ENCODE peak calls at places on chromosomes 11 and 22, in nine cellular contexts. One of them, this sample, is unnamed.

GRCh38 chr11:2750601-2751522 is 51.1 kb upstream of the KCNQ1OT1 start:
- DNase-seq in left ventricle myocardium inferior: peak
- DNase-seq in activated T-cell treated with anti-CD3 and anti-CD28 coated beads, Interleukin-2, amount 50 U/mL, for 72 hours: no peak
- DNase-seq in stimulated activated CD8-positive, alpha-beta memory T cell treated with anti-CD3 and anti-CD28 coated beads, Interleukin-7, amount 100 ng/mL, for 1 hour: no peak
- DNase-seq in cardiac muscle cell: no peak
- DNase-seq in NCI-H460: no peak
- DNase-seq in foreskin keratinocyte: no peak
- DNase-seq in IMR-90: no peak
- DNase-seq in LNCaP clone FGC: no peak
- DNase-seq in this sample: peak

GRCh38 chr11:64009234-64009633 is 23.0 kb downstream of the OTUB1 start:
- DNase-seq in left ventricle myocardium inferior: no peak
- DNase-seq in activated T-cell treated with anti-CD3 and anti-CD28 coated beads, Interleukin-2, amount 50 U/mL, for 72 hours: no peak
- DNase-seq in stimulated activated CD8-positive, alpha-beta memory T cell treated with anti-CD3 and anti-CD28 coated beads, Interleukin-7, amount 100 ng/mL, for 1 hour: no peak
- DNase-seq in cardiac muscle cell: no peak
- DNase-seq in NCI-H460: no peak
- DNase-seq in foreskin keratinocyte: no peak
- DNase-seq in IMR-90: no peak
- DNase-seq in LNCaP clone FGC: no peak
- DNase-seq in this sample: no peak

GRCh38 chr11:88280673-88281316 is 56.7 kb downstream of the CTSC start:
- DNase-seq in left ventricle myocardium inferior: no peak
- DNase-seq in activated T-cell treated with anti-CD3 and anti-CD28 coated beads, Interleukin-2, amount 50 U/mL, for 72 hours: no peak
- DNase-seq in stimulated activated CD8-positive, alpha-beta memory T cell treated with anti-CD3 and anti-CD28 coated beads, Interleukin-7, amount 100 ng/mL, for 1 hour: no peak
- DNase-seq in cardiac muscle cell: peak
- DNase-seq in NCI-H460: no peak
- DNase-seq in foreskin keratinocyte: no peak
- DNase-seq in IMR-90: no peak
- DNase-seq in LNCaP clone FGC: no peak
- DNase-seq in this sample: no peak

GRCh38 chr11:15707194-15707593 is 592.5 kb downstream of the INSC start:
- DNase-seq in left ventricle myocardium inferior: no peak
- DNase-seq in activated T-cell treated with anti-CD3 and anti-CD28 coated beads, Interleukin-2, amount 50 U/mL, for 72 hours: no peak
- DNase-seq in stimulated activated CD8-positive, alpha-beta memory T cell treated with anti-CD3 and anti-CD28 coated beads, Interleukin-7, amount 100 ng/mL, for 1 hour: no peak
- DNase-seq in cardiac muscle cell: no peak
- DNase-seq in NCI-H460: no peak
- DNase-seq in foreskin keratinocyte: no peak
- DNase-seq in IMR-90: no peak
- DNase-seq in LNCaP clone FGC: no peak
- DNase-seq in this sample: no peak

GRCh38 chr22:46446799-46447198 is 90.6 kb downstream of the CELSR1 start:
- DNase-seq in left ventricle myocardium inferior: no peak
- DNase-seq in activated T-cell treated with anti-CD3 and anti-CD28 coated beads, Interleukin-2, amount 50 U/mL, for 72 hours: no peak
- DNase-seq in stimulated activated CD8-positive, alpha-beta memory T cell treated with anti-CD3 and anti-CD28 coated beads, Interleukin-7, amount 100 ng/mL, for 1 hour: no peak
- DNase-seq in cardiac muscle cell: peak
- DNase-seq in NCI-H460: no peak
- DNase-seq in foreskin keratinocyte: no peak
- DNase-seq in IMR-90: no peak
- DNase-seq in LNCaP clone FGC: no peak
- DNase-seq in this sample: no peak

GRCh38 chr22:23289130-23289503 is 108.8 kb downstream of the BCR start:
- DNase-seq in left ventricle myocardium inferior: no peak
- DNase-seq in activated T-cell treated with anti-CD3 and anti-CD28 coated beads, Interleukin-2, amount 50 U/mL, for 72 hours: no peak
- DNase-seq in stimulated activated CD8-positive, alpha-beta memory T cell treated with anti-CD3 and anti-CD28 coated beads, Interleukin-7, amount 100 ng/mL, for 1 hour: no peak
- DNase-seq in cardiac muscle cell: no peak
- DNase-seq in NCI-H460: no peak
- DNase-seq in foreskin keratinocyte: no peak
- DNase-seq in IMR-90: no peak
- DNase-seq in LNCaP clone FGC: no peak
- DNase-seq in this sample: no peak

GRCh38 chr22:32736746-32737145 is 64.8 kb upstream of the TIMP3 start:
- DNase-seq in left ventricle myocardium inferior: no peak
- DNase-seq in activated T-cell treated with anti-CD3 and anti-CD28 coated beads, Interleukin-2, amount 50 U/mL, for 72 hours: no peak
- DNase-seq in stimulated activated CD8-positive, alpha-beta memory T cell treated with anti-CD3 and anti-CD28 coated beads, Interleukin-7, amount 100 ng/mL, for 1 hour: no peak
- DNase-seq in cardiac muscle cell: no peak
- DNase-seq in NCI-H460: no peak
- DNase-seq in foreskin keratinocyte: no peak
- DNase-seq in IMR-90: no peak
- DNase-seq in LNCaP clone FGC: no peak
- DNase-seq in this sample: no peak

GRCh38 chr11:120239713-120240640 is at the start of gene POU2F3:
- DNase-seq in left ventricle myocardium inferior: no peak
- DNase-seq in activated T-cell treated with anti-CD3 and anti-CD28 coated beads, Interleukin-2, amount 50 U/mL, for 72 hours: peak
- DNase-seq in stimulated activated CD8-positive, alpha-beta memory T cell treated with anti-CD3 and anti-CD28 coated beads, Interleukin-7, amount 100 ng/mL, for 1 hour: no peak
- DNase-seq in cardiac muscle cell: no peak
- DNase-seq in NCI-H460: no peak
- DNase-seq in foreskin keratinocyte: no peak
- DNase-seq in IMR-90: no peak
- DNase-seq in LNCaP clone FGC: no peak
- DNase-seq in this sample: no peak

GRCh38 chr22:28829358-28830181 is 29.2 kb upstream of the XBP1 start:
- DNase-seq in left ventricle myocardium inferior: peak
- DNase-seq in activated T-cell treated with anti-CD3 and anti-CD28 coated beads, Interleukin-2, amount 50 U/mL, for 72 hours: peak
- DNase-seq in stimulated activated CD8-positive, alpha-beta memory T cell treated with anti-CD3 and anti-CD28 coated beads, Interleukin-7, amount 100 ng/mL, for 1 hour: peak
- DNase-seq in cardiac muscle cell: peak
- DNase-seq in NCI-H460: peak
- DNase-seq in foreskin keratinocyte: peak
- DNase-seq in IMR-90: peak
- DNase-seq in LNCaP clone FGC: peak
- DNase-seq in this sample: peak

GRCh38 chr11:27041141-27041869 is 690 bp downstream of the BBOX1 start:
- DNase-seq in left ventricle myocardium inferior: no peak
- DNase-seq in activated T-cell treated with anti-CD3 and anti-CD28 coated beads, Interleukin-2, amount 50 U/mL, for 72 hours: no peak
- DNase-seq in stimulated activated CD8-positive, alpha-beta memory T cell treated with anti-CD3 and anti-CD28 coated beads, Interleukin-7, amount 100 ng/mL, for 1 hour: no peak
- DNase-seq in cardiac muscle cell: no peak
- DNase-seq in NCI-H460: no peak
- DNase-seq in foreskin keratinocyte: no peak
- DNase-seq in IMR-90: no peak
- DNase-seq in LNCaP clone FGC: no peak
- DNase-seq in this sample: no peak

GRCh38 chr22:23062616-23063538 is 7.4 kb upstream of the GNAZ start:
- DNase-seq in left ventricle myocardium inferior: no peak
- DNase-seq in activated T-cell treated with anti-CD3 and anti-CD28 coated beads, Interleukin-2, amount 50 U/mL, for 72 hours: no peak
- DNase-seq in stimulated activated CD8-positive, alpha-beta memory T cell treated with anti-CD3 and anti-CD28 coated beads, Interleukin-7, amount 100 ng/mL, for 1 hour: no peak
- DNase-seq in cardiac muscle cell: no peak
- DNase-seq in NCI-H460: no peak
- DNase-seq in foreskin keratinocyte: no peak
- DNase-seq in IMR-90: no peak
- DNase-seq in LNCaP clone FGC: no peak
- DNase-seq in this sample: peak

GRCh38 chr11:42521994-42522393 is 789.8 kb upstream of the API5 start:
- DNase-seq in left ventricle myocardium inferior: no peak
- DNase-seq in activated T-cell treated with anti-CD3 and anti-CD28 coated beads, Interleukin-2, amount 50 U/mL, for 72 hours: no peak
- DNase-seq in stimulated activated CD8-positive, alpha-beta memory T cell treated with anti-CD3 and anti-CD28 coated beads, Interleukin-7, amount 100 ng/mL, for 1 hour: no peak
- DNase-seq in cardiac muscle cell: peak
- DNase-seq in NCI-H460: no peak
- DNase-seq in foreskin keratinocyte: no peak
- DNase-seq in IMR-90: no peak
- DNase-seq in LNCaP clone FGC: no peak
- DNase-seq in this sample: no peak